ENCODE peak calls at places on chromosomes 16 and 17, in seven cellular contexts. C is endodermal cell, A is brain microvascular endothelial cell, O is neural crest cell, N is H9, X is fibroblast of mammary gland, S is cardiac muscle cell. E is an unnamed sample.

GRCh38 chr17:77453613-77454559 is 313.1 kb downstream of the SEC14L1 start:
- DNase-seq in C (no peak), A (no peak), O (no peak), N (no peak), X (no peak), S (peak), E (peak)

GRCh38 chr17:45783593-45784292 is 377 bp upstream of the CRHR1 start:
- DNase-seq in C (peak), A (no peak), O (peak), N (peak), X (no peak), S (peak), E (peak)

GRCh38 chr17:44097110-44097810 is 26.2 kb downstream of the HDAC5 start:
- DNase-seq in C (no peak), A (peak), O (no peak), N (no peak), X (peak), S (no peak), E (no peak)

GRCh38 chr17:2385240-2386202 is 15.3 kb downstream of the MNT start:
- DNase-seq in C (no peak), A (no peak), O (peak), N (no peak), X (no peak), S (peak), E (no peak)

GRCh38 chr17:64162575-64162974 is 32.6 kb upstream of the ERN1 start:
- DNase-seq in C (no peak), A (no peak), O (no peak), N (no peak), X (no peak), S (no peak), E (no peak)

GRCh38 chr16:84995666-84996065 is 15.7 kb downstream of the ZDHHC7 start:
- DNase-seq in C (no peak), A (no peak), O (no peak), N (no peak), X (no peak), S (no peak), E (no peak)

GRCh38 chr17:63333869-63334268 is 112.2 kb downstream of the CYB561 start:
- DNase-seq in C (no peak), A (no peak), O (no peak), N (no peak), X (no peak), S (no peak), E (no peak)

GRCh38 chr16:711548-712320 is 3.2 kb upstream of the METRN start:
- DNase-seq in C (peak), A (peak), O (peak), N (peak), X (peak), S (peak), E (peak)

GRCh38 chr17:43831633-43832032 is 1.3 kb downstream of the MPP3 start:
- DNase-seq in C (peak), A (no peak), O (no peak), N (no peak), X (no peak), S (peak), E (no peak)

GRCh38 chr16:16139061-16139460 is 84.2 kb downstream of the ABCC6 start:
- DNase-seq in C (no peak), A (no peak), O (no peak), N (no peak), X (no peak), S (no peak), E (no peak)

GRCh38 chr16:16136588-16136987 is 86.7 kb downstream of the ABCC6 start:
- DNase-seq in C (no peak), A (no peak), O (no peak), N (no peak), X (no peak), S (no peak), E (no peak)

GRCh38 chr16:16137110-16137509 is 86.2 kb downstream of the ABCC6 start:
- DNase-seq in C (no peak), A (no peak), O (no peak), N (no peak), X (no peak), S (no peak), E (no peak)

GRCh38 chr16:16139806-16140205 is 83.5 kb downstream of the ABCC6 start:
- DNase-seq in C (no peak), A (no peak), O (no peak), N (no peak), X (no peak), S (no peak), E (no peak)

GRCh38 chr16:16138034-16138635 is 85.2 kb downstream of the ABCC6 start:
- DNase-seq in C (no peak), A (no peak), O (no peak), N (no peak), X (no peak), S (no peak), E (no peak)
- TF ChIP-seq CTCF in C (no peak), A (no peak), O (no peak), N (no peak), X (no peak), S (no peak), E (no peak)

GRCh38 chr17:81996757-81997441 is 19.5 kb downstream of the ASPSCR1 start:
- DNase-seq in C (no peak), A (no peak), O (no peak), N (no peak), X (no peak), S (no peak), E (no peak)

GRCh38 chr17:81993726-81994592 is 16.5 kb downstream of the ASPSCR1 start:
- DNase-seq in C (no peak), A (no peak), O (no peak), N (no peak), X (no peak), S (no peak), E (no peak)

GRCh38 chr17:81996232-81996756 is 18.9 kb downstream of the ASPSCR1 start:
- DNase-seq in C (no peak), A (no peak), O (no peak), N (no peak), X (no peak), S (no peak), E (no peak)

GRCh38 chr17:81994593-81995462 is 17.4 kb downstream of the ASPSCR1 start:
- DNase-seq in C (no peak), A (no peak), O (no peak), N (no peak), X (no peak), S (no peak), E (no peak)

GRCh38 chr17:81995463-81996231 is 18.2 kb downstream of the ASPSCR1 start:
- DNase-seq in C (peak), A (no peak), O (no peak), N (peak), X (no peak), S (no peak), E (no peak)
- TF ChIP-seq CTCF in C (peak), A (no peak), O (no peak), N (peak), X (no peak), S (no peak), E (no peak)

GRCh38 chr16:9155876-9156275 is 64.4 kb downstream of the HAPSTR1 start:
- DNase-seq in C (no peak), A (no peak), O (no peak), N (no peak), X (no peak), S (no peak), E (no peak)
- TF ChIP-seq CTCF in C (no peak), A (no peak), O (no peak), N (no peak), X (no peak), S (no peak), E (no peak)

DNA sequence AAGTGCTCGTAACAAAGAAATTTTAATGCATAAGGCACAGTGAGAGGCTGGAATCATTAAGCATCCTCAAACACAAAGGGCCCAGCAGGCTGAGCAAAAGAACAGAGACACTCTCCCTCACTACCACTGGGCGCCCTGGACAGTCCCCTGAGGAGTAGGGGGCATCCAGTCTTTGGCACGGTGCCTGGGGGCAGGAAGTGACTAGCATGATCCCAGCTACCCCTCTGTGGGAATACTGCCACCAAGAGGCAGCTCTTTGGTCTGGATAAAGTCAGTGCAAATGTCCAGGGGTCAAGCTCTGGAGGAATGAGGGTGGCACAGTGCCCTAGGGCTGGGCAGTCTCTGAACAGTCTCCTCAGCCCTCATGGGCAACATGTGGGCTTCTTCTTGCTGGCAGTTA is 2.6 kb upstream of the PROCA1 start:
- DNase-seq in C (no peak), A (no peak), O (no peak), N (peak), X (no peak), S (no peak), E (no peak)
- TF ChIP-seq CTCF in C (no peak), A (peak), O (no peak), N (no peak), X (no peak), S (no peak), E (no peak)

GRCh38 chr16:50326264-50326663 is 42.5 kb downstream of the BRD7 start:
- DNase-seq in C (no peak), A (no peak), O (no peak), N (no peak), X (no peak), S (no peak), E (no peak)

GRCh38 chr16:50322333-50322732 is 46.5 kb downstream of the BRD7 start:
- DNase-seq in C (no peak), A (no peak), O (no peak), N (no peak), X (no peak), S (no peak), E (no peak)

GRCh38 chr16:50324345-50324744 is 44.4 kb downstream of the BRD7 start:
- DNase-seq in C (no peak), A (no peak), O (no peak), N (no peak), X (no peak), S (no peak), E (no peak)

GRCh38 chr16:50320310-50320709 is 48.5 kb downstream of the BRD7 start:
- DNase-seq in C (no peak), A (no peak), O (no peak), N (no peak), X (no peak), S (no peak), E (no peak)

GRCh38 chr16:50323335-50324011 is 45.3 kb downstream of the BRD7 start:
- DNase-seq in C (no peak), A (peak), O (no peak), N (no peak), X (peak), S (no peak), E (no peak)
- TF ChIP-seq CTCF in C (peak), A (peak), O (peak), N (peak), X (peak), S (peak), E (no peak)

DNA sequence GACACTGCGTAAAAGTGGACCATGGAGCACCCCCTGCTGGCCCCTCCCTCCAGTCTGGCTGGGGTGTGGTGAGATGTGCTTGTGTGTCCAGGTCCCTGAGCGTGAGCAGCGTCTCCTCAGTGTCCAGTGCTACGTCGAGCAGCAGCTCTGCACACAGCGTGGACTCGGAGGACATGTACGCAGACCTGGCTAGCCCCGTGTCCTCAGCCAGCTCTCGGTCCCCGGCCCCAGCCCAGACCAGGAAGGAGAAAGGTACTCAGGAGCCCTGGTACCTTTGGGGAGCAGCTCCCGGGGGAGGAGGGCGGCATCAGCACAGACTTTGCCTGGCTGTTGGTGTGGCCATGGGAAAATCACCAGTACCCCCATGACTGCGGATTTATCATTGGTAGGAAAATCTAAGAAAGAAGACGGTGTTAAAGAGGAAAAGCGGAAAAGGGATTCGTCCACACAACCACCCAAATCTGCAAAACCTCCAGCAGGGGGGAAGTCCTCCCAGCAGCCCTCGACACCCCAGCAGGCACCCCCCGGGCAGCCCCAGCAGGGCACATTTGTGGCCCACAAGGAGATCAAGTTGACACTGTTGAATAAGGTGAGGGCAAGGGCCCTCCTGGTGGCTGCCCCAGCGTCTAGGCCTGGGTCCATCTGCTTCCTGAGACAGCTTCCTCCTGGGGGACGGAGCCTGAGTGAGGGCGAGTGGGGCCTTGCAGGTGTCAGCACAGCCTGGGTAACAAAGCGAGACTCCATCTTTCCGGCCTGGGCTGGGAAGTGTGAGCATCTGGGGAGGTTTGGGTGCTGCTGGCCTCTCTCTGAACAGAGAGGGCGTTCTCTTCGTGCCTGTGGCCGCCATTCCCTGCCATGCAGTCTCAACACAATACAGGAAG is 10.6 kb upstream of the IL17C start:
- DNase-seq in C (no peak), A (no peak), O (no peak), N (no peak), X (no peak), S (no peak), E (no peak)
- TF ChIP-seq CTCF in C (no peak), A (no peak), O (no peak), N (no peak), X (no peak), S (no peak), E (no peak)

GRCh38 chr17:4967539-4968165 is at the start of gene SPAG7:
- DNase-seq in C (peak), A (peak), O (peak), N (peak), X (peak), S (peak), E (peak)
- TF ChIP-seq CTCF in C (no peak), A (peak), O (no peak), N (no peak), X (no peak), S (no peak), E (no peak)

GRCh38 chr16:35102780-35103403 is 1643.5 kb downstream of the TP53TG3F start:
- DNase-seq in C (no peak), A (no peak), O (no peak), N (no peak), X (no peak), S (no peak), E (no peak)
- TF ChIP-seq CTCF in C (no peak), A (peak), O (no peak), N (no peak), X (no peak), S (no peak), E (no peak)